ENCODE peak calls at places on chromosomes 5 and 9, in ten cellular contexts. W is GM12865; K is activated gamma-delta T cell treated with Interleukin-2 at 50 U/mL for 16 hours; T is ACHN; C is progenitor cell of endocrine pancreas; M is stimulated activated CD8-positive, alpha-beta memory T cell treated with anti-CD3 and anti-CD28 coated beads, Interleukin-2, amount 100 ng/mL, for 1 hour; L is RWPE2; A is AG04450; E is T-helper 1 cell; Y is glutamatergic neuron. B is an unnamed sample.

GRCh38 chr9:134640491-134641172 is 971 bp upstream of the COL5A1 start:
- DNase-seq in A (no peak), C (no peak), W (no peak), T (no peak), L (no peak), Y (no peak), K (no peak), M (no peak), E (no peak), B (no peak)

GRCh38 chr9:109264865-109265532 is 55.9 kb downstream of the EPB41L4B start:
- DNase-seq in E (no peak), W (no peak), C (no peak), K (no peak), Y (no peak), A (no peak), M (no peak), T (no peak), L (peak; percentile 40), B (no peak)

GRCh38 chr5:40679071-40679997 is at the start of gene PTGER4:
- DNase-seq in M (peak; percentile 86), T (peak; percentile 93), E (peak; percentile 87), A (peak; percentile 65), L (peak; percentile 95), C (peak; percentile 88), W (peak; percentile 77), Y (peak; percentile 87), K (peak; percentile 84), B (no peak)

GRCh38 chr5:61139094-61139873 is 23.0 kb downstream of the SMIM15 start:
- DNase-seq in W (no peak), A (no peak), E (no peak), M (no peak), C (no peak), Y (no peak), L (no peak), T (no peak), K (no peak), B (no peak)

GRCh38 chr5:141040763-141041426 is 10.3 kb upstream of the PCDHB1 start:
- DNase-seq in K (peak; percentile 22), T (peak; percentile 83), L (peak; percentile 97), Y (peak; percentile 96), M (no peak), E (peak; percentile 18), A (no peak), C (peak; percentile 99), W (peak; percentile 60), B (no peak)

GRCh38 chr9:108040783-108041182 is 551.2 kb upstream of the KLF4 start:
- DNase-seq in L (peak; percentile 68), M (no peak), A (no peak), W (no peak), E (no peak), C (no peak), T (no peak), K (no peak), Y (no peak), B (no peak)

GRCh38 chr5:1300581-1301083 is 5.8 kb upstream of the TERT start:
- DNase-seq in A (no peak), K (peak; percentile 2), Y (no peak), C (no peak), M (no peak), E (no peak), T (no peak), W (no peak), L (no peak), B (no peak)

GRCh38 chr5:89377752-89378455 is 494.9 kb upstream of the MEF2C start:
- DNase-seq in A (no peak), K (no peak), W (no peak), M (no peak), T (no peak), L (no peak), C (no peak), Y (no peak), E (no peak), B (no peak)

GRCh38 chr5:368162-369084 is 46.9 kb downstream of the AHRR start:
- DNase-seq in M (no peak), E (no peak), A (peak; percentile 89), C (peak; percentile 1), Y (peak; percentile 6), W (peak; percentile 90), L (peak; percentile 54), K (no peak), T (no peak), B (peak; percentile 46)

GRCh38 chr5:76303917-76304316 is 99.2 kb upstream of the IQGAP2 start:
- DNase-seq in M (no peak), K (peak; percentile 16), L (no peak), T (no peak), A (no peak), C (no peak), W (peak; percentile 80), E (peak; percentile 23), Y (no peak), B (no peak)

B was measured in AG04449.